ENCODE peak calls at places on chromosomes 16 and 17, in four cellular contexts. L, S, V and W are unnamed samples.

GRCh38 chr17:44205962-44206824 is 6.5 kb upstream of the ATXN7L3 start:
- DNase-seq in L (no peak), S (no peak), V (no peak), W (no peak)

GRCh38 chr16:12507366-12507765 is 296.3 kb downstream of the CPPED1 start:
- DNase-seq in L (no peak), S (peak), V (no peak), W (peak)

GRCh38 chr17:2138768-2139167 is 83.9 kb downstream of the HIC1 start:
- DNase-seq in L (no peak), S (peak), V (no peak), W (no peak)

GRCh38 chr17:41002814-41003213 is 3.1 kb upstream of the KRTAP3-2 start:
- DNase-seq in L (no peak), S (no peak), V (no peak), W (peak)

GRCh38 chr17:77323413-77324171 is 182.8 kb downstream of the SEC14L1 start:
- DNase-seq in L (no peak), S (peak), V (peak), W (peak)

GRCh38 chr16:55482056-55482455 is 3.1 kb downstream of the MMP2 start:
- DNase-seq in L (no peak), S (no peak), V (no peak), W (peak)

GRCh38 chr16:22397931-22398330 is 23.5 kb upstream of the CDR2 start:
- DNase-seq in L (no peak), S (no peak), V (no peak), W (no peak)

GRCh38 chr16:10558746-10559641 is 21.4 kb downstream of the EMP2 start:
- DNase-seq in L (no peak), S (no peak), V (no peak), W (no peak)

GRCh38 chr16:22164482-22164881 is 2.2 kb downstream of the SDR42E2 start:
- DNase-seq in L (no peak), S (no peak), V (no peak), W (no peak)

GRCh38 chr16:72434159-72434558 is 262.2 kb upstream of the PMFBP1 start:
- DNase-seq in L (peak), S (peak), V (no peak), W (peak)

GRCh38 chr17:49997773-49998703 is 3.0 kb upstream of the DLX3 start:
- DNase-seq in L (peak), S (peak), V (peak), W (peak)

GRCh38 chr16:3235856-3236669 is 1.1 kb upstream of the ZNF200 start:
- DNase-seq in L (no peak), S (peak), V (peak), W (no peak)

GRCh38 chr16:67645397-67646121 is 615 bp downstream of the CARMIL2 start:
- DNase-seq in L (no peak), S (no peak), V (no peak), W (no peak)

GRCh38 chr16:8998114-8998513 is 34.4 kb upstream of the USP7 start:
- DNase-seq in L (no peak), S (no peak), V (no peak), W (peak)

GRCh38 chr16:74462361-74462760 is 41.1 kb upstream of the CLEC18B start:
- DNase-seq in L (no peak), S (no peak), V (no peak), W (no peak)

GRCh38 chr16:58026705-58027340 is 1.3 kb downstream of the MMP15 start:
- DNase-seq in L (peak), S (peak), V (peak), W (no peak)

GRCh38 chr16:58026139-58026704 is 668 bp downstream of the MMP15 start:
- DNase-seq in L (peak), S (peak), V (peak), W (peak)

GRCh38 chr16:58024347-58024672 is 1.2 kb upstream of the MMP15 start:
- DNase-seq in L (no peak), S (no peak), V (no peak), W (no peak)

GRCh38 chr16:58025351-58026138 is at the start of gene MMP15:
- DNase-seq in L (peak), S (peak), V (peak), W (peak)

GRCh38 chr16:58024673-58025350 is 742 bp upstream of the MMP15 start:
- DNase-seq in L (no peak), S (peak), V (peak), W (no peak)
- H3K14ac ChIP-seq in L (no peak), S (no peak), V (no peak), W (no peak)

GRCh38 chr17:58336456-58337094 is 8.0 kb upstream of the TSPOAP1 start:
- DNase-seq in L (no peak), S (no peak), V (no peak), W (peak)

GRCh38 chr17:58335061-58335731 is 6.6 kb upstream of the TSPOAP1 start:
- DNase-seq in L (no peak), S (no peak), V (no peak), W (no peak)

GRCh38 chr17:58334661-58335060 is 6.1 kb upstream of the TSPOAP1 start:
- DNase-seq in L (no peak), S (no peak), V (no peak), W (no peak)

GRCh38 chr17:58337126-58337599 is 8.6 kb upstream of the TSPOAP1 start:
- DNase-seq in L (no peak), S (no peak), V (no peak), W (peak)

GRCh38 chr17:58335779-58336455 is 7.3 kb upstream of the TSPOAP1 start:
- DNase-seq in L (no peak), S (no peak), V (no peak), W (no peak)
- H3K4me3 ChIP-seq in L (no peak), S (no peak), V (no peak), W (no peak)

DNA sequence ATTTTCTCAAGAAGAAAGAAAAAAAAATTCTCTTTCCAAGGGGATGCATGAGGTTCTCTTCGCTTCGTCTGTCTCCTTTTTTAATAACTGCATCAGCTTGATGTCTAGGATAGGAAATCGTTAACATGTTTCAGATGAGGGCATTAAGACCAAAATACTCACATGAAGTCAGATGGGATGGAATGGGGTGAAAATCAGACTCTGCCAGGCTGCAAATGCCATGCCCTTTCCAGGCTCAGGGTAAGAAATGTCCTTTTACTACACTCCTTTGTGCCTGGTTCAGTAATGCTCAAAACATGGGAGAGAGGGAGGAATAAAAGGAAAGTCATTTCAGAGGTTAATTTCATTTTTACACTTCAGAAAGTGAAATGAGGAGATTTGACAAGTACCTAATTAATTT is 21.7 kb upstream of the ERCC4 start:
- DNase-seq in L (no peak), S (no peak), V (no peak), W (no peak)
- H2AK5ac ChIP-seq in L (no peak), S (no peak), V (no peak), W (no peak)

GRCh38 chr16:70709961-70710360 is 24.1 kb upstream of the MTSS2 start:
- DNase-seq in L (no peak), S (no peak), V (no peak), W (no peak)
- H3K14ac ChIP-seq in L (peak), S (no peak), V (no peak), W (no peak)

GRCh38 chr16:76176616-76177015 is 100.6 kb upstream of the CNTNAP4 start:
- DNase-seq in L (no peak), S (no peak), V (no peak), W (no peak)
- H3K4me3 ChIP-seq in L (no peak), S (no peak), V (no peak), W (no peak)